ENCODE peak calls at places on chromosomes 16 and 17, in six cellular contexts. M is K562, G is HCT116, C is H1, J is GM12878, X is HepG2. T is an unnamed sample.

GRCh38 chr17:2883544-2884203 is 87.4 kb downstream of the RAP1GAP2 start:
- DNase-seq in J (no peak), M (no peak), X (peak), G (no peak), C (no peak), T (no peak)

GRCh38 chr16:27920391-27920891 is 143.1 kb downstream of the GSG1L start:
- DNase-seq in C (peak), M (no peak), J (no peak), G (peak), X (peak), T (no peak)

GRCh38 chr17:40779181-40779909 is 3.0 kb downstream of the KRT27 start:
- DNase-seq in M (no peak), X (peak), C (no peak), G (no peak), J (no peak), T (no peak)

GRCh38 chr16:72270531-72270930 is 98.6 kb upstream of the PMFBP1 start:
- DNase-seq in G (no peak), X (no peak), C (no peak), M (no peak), J (no peak), T (no peak)

GRCh38 chr17:8345951-8346665 is 6.5 kb downstream of the ODF4 start:
- DNase-seq in J (no peak), X (no peak), G (no peak), M (no peak), C (no peak), T (no peak)

GRCh38 chr17:3015890-3016289 is 47.5 kb downstream of the OR1D5 start:
- DNase-seq in G (no peak), J (no peak), C (no peak), M (no peak), X (no peak), T (no peak)

GRCh38 chr17:79065105-79065670 is 9.4 kb upstream of the ENGASE start:
- DNase-seq in X (peak), M (peak), J (no peak), C (no peak), G (peak), T (peak)

GRCh38 chr16:84569382-84569987 is 48.4 kb downstream of the COTL1 start:
- DNase-seq in G (no peak), C (no peak), X (no peak), J (peak), M (no peak), T (no peak)

GRCh38 chr17:62724398-62725146 is 83.5 kb downstream of the MARCHF10 start:
- DNase-seq in M (no peak), C (no peak), X (no peak), G (no peak), J (peak), T (no peak)

GRCh38 chr16:48611329-48612137 is 1.6 kb upstream of the N4BP1 start:
- DNase-seq in J (peak), X (peak), G (no peak), C (no peak), M (peak), T (no peak)

GRCh38 chr16:72787519-72788268 is 260.2 kb downstream of the ZFHX3 start:
- DNase-seq in J (peak), X (no peak), M (no peak), C (no peak), G (no peak), T (peak)

GRCh38 chr16:53960954-53961616 is 257.1 kb downstream of the FTO start:
- DNase-seq in M (no peak), X (no peak), J (no peak), G (no peak), C (no peak), T (no peak)

GRCh38 chr17:18182190-18182977 is 1.2 kb upstream of the ALKBH5 start:
- DNase-seq in G (no peak), C (no peak), M (no peak), J (no peak), X (no peak), T (peak)

GRCh38 chr17:78826426-78826825 is 14.2 kb downstream of the USP36 start:
- DNase-seq in M (no peak), J (no peak), G (no peak), C (no peak), X (no peak), T (no peak)

GRCh38 chr17:39081851-39082250 is 69.6 kb downstream of the PLXDC1 start:
- DNase-seq in X (no peak), G (no peak), M (no peak), J (no peak), C (no peak), T (no peak)

GRCh38 chr17:65332779-65333178 is 195.6 kb downstream of the RGS9 start:
- DNase-seq in M (no peak), J (no peak), C (no peak), X (no peak), G (no peak), T (no peak)

GRCh38 chr16:4298761-4299522 is 16.9 kb upstream of the GLIS2 start:
- DNase-seq in C (no peak), J (no peak), G (peak), M (peak), X (no peak), T (peak)

GRCh38 chr16:68091604-68092261 is 6.6 kb downstream of the NFATC3 start:
- DNase-seq in C (no peak), G (no peak), J (no peak), M (no peak), X (peak), T (peak)

GRCh38 chr16:19601083-19601976 is 45.8 kb downstream of the VPS35L start:
- DNase-seq in M (peak), C (no peak), G (peak), X (peak), J (no peak), T (peak)

GRCh38 chr17:81044764-81045589 is 10.0 kb downstream of the BAIAP2 start:
- DNase-seq in J (no peak), M (no peak), G (no peak), C (no peak), X (peak), T (peak)

GRCh38 chr16:2969545-2970521 is 685 bp downstream of the PAQR4 start:
- DNase-seq in X (peak), J (no peak), G (no peak), M (peak), C (no peak), T (peak)

GRCh38 chr17:31580331-31581021 is 189.0 kb downstream of the RAB11FIP4 start:
- DNase-seq in C (no peak), G (no peak), J (no peak), X (no peak), M (no peak), T (peak)

GRCh38 chr17:12627177-12627629 is 38.5 kb upstream of the MYOCD start:
- DNase-seq in C (no peak), J (no peak), X (peak), M (no peak), G (no peak), T (no peak)

GRCh38 chr17:27518048-27518447 is 61.8 kb downstream of the KSR1 start:
- DNase-seq in G (no peak), C (no peak), J (no peak), X (no peak), M (no peak), T (no peak)

GRCh38 chr16:55418586-55418985 is 60.4 kb upstream of the MMP2 start:
- DNase-seq in J (no peak), G (no peak), X (no peak), C (no peak), M (no peak), T (no peak)

GRCh38 chr16:84356176-84356575 is 12.2 kb upstream of the ATP2C2 start:
- DNase-seq in G (no peak), X (no peak), C (no peak), M (no peak), J (no peak), T (no peak)

DNA sequence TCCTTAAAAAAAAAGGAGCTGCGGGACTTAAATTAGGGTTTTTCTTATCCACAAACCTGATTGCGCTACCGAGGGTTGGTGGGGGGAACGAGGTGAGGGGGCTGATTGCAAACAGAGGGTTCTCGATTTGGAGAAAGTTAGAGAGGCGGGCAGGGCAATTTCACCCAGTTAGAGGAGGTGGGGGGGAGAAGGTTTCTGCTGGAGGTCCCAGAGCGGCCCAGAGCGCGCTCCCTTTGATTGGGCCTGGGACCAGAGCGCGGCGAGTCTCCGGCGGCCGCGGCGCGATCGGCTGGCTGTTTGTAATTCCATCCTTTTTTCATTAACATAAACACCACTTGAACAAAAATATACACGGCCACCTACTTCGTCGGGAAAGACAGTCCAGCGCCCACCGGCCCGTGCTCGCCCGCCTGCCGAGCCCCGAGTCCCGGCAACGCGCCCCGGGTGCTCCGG is 13.4 kb upstream of the FOXF1 start:
- DNase-seq in X (no peak), M (no peak), G (no peak), J (no peak), C (no peak), T (no peak)
- TF ChIP-seq EZH2 in X (no peak), M (no peak), G (no peak), J (no peak), C (peak), T (peak)

GRCh38 chr16:89720520-89720858 is 209 bp downstream of the VPS9D1 start:
- DNase-seq in C (no peak), G (no peak), M (no peak), X (peak), J (no peak), T (no peak)
- TF ChIP-seq MAX in C (no peak), G (no peak), M (no peak), X (no peak), J (no peak), T (no peak)

DNA sequence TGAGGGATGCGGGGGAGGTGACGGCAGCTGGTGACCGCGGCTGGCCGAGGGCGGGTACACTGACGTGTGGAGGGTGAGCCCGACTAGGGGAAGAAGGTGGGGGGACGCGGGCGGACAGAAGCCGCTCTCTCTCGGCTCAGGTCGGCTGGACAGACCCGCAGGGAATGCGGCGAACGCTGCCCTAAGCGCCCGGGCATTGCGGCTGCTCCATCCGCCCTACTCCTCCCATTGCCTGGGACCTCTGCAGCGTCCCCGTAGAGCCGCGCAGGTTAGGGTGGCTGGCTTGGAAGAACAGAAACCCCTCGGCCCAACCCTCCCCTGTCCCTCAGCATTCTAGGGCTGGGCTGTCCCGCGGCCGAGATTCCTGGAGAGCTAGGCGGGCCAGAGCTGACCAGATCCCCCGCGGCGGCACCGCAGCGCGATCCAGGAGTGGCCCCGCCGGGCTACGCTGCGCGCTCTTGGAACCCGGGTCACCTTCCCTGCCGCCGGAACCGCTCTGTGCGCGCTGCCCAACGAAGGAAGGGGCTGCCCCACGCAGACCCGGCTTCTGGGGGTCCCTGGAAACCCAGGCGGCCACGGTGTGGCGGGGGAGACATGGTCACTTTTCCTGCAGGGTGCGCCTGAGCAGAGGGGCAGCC is 3.0 kb downstream of the DLX4 start:
- DNase-seq in X (no peak), J (no peak), M (peak), C (no peak), G (no peak), T (no peak)
- TF ChIP-seq EZH2 in X (peak), J (no peak), M (no peak), C (no peak), G (no peak), T (peak)

DNA sequence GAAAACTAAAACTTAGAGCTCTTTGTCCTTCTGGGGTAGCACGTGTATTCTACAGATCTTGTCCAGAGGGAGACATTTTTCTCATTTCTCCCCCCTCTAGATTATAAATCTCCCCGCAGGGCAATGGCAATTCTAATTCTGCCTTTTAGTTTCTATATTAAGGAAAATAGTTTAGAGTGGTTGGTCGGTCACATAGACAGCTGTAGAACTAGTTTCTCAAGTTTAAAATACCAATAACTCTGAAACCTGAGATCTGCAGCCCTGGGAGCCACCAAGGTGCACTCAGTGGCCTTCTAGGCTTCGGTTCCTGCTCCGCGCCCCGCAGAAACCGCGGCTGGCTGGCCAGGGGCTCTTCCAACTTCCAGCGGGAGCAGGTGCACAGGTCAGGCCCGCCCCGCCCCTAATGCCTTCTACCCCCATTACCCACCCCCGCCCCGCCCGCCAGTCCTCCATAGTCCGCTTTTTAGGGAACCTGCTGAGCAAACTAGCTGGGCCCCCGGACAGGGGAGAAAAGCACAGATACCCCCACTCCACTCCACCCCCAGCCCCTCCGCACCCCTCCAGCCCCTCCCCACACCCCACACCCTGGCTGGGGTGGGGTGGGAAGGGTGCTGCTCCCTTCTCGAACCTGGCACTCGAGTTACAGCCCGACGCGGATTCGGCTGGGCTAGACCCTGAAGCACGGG is 432 bp downstream of the SLFN11 start:
- DNase-seq in X (no peak), M (no peak), J (no peak), G (no peak), C (no peak), T (peak)
- TF ChIP-seq MAX in X (no peak), M (no peak), J (no peak), G (no peak), C (no peak), T (no peak)

GRCh38 chr16:89512453-89512852 is 4.2 kb downstream of the SPG7 start:
- DNase-seq in J (no peak), G (no peak), C (no peak), M (no peak), X (no peak), T (no peak)

GRCh38 chr16:89507219-89507833 is 877 bp upstream of the SPG7 start:
- DNase-seq in M (no peak), C (no peak), G (no peak), J (no peak), X (no peak), T (no peak)

GRCh38 chr16:89510526-89510925 is 2.3 kb downstream of the SPG7 start:
- DNase-seq in M (no peak), X (no peak), C (no peak), G (no peak), J (no peak), T (no peak)

GRCh38 chr16:89507834-89508590 is at the start of gene SPG7:
- DNase-seq in J (peak), M (peak), C (no peak), X (peak), G (peak), T (peak)

GRCh38 chr16:89511352-89511751 is 3.1 kb downstream of the SPG7 start:
- DNase-seq in G (no peak), X (no peak), J (no peak), M (no peak), C (no peak), T (no peak)
- TF ChIP-seq EZH2 in G (no peak), X (no peak), J (no peak), M (no peak), C (no peak), T (no peak)

DNA sequence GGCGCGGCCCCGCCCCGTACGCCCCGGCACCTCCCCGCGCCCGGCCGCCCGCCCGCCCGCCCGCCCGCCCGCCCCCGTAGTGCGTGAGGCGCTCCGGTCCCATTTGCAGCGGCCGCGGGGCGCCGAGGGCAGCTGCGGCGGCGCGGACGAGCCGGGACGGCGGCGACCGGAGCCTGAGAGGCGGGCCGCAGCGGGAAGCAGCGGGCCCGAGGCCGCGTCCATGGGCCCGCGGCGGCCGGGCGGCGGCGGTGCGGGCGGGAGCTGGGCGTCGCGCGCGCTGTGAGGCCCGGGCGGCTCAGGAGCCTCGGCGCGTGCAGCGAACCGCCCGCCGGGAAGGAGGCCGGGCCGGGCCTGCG is at the start of gene MPRIP:
- DNase-seq in M (no peak), G (no peak), X (no peak), C (no peak), J (no peak), T (no peak)
- TF ChIP-seq MAX in M (no peak), G (no peak), X (no peak), C (no peak), J (no peak), T (no peak)

DNA sequence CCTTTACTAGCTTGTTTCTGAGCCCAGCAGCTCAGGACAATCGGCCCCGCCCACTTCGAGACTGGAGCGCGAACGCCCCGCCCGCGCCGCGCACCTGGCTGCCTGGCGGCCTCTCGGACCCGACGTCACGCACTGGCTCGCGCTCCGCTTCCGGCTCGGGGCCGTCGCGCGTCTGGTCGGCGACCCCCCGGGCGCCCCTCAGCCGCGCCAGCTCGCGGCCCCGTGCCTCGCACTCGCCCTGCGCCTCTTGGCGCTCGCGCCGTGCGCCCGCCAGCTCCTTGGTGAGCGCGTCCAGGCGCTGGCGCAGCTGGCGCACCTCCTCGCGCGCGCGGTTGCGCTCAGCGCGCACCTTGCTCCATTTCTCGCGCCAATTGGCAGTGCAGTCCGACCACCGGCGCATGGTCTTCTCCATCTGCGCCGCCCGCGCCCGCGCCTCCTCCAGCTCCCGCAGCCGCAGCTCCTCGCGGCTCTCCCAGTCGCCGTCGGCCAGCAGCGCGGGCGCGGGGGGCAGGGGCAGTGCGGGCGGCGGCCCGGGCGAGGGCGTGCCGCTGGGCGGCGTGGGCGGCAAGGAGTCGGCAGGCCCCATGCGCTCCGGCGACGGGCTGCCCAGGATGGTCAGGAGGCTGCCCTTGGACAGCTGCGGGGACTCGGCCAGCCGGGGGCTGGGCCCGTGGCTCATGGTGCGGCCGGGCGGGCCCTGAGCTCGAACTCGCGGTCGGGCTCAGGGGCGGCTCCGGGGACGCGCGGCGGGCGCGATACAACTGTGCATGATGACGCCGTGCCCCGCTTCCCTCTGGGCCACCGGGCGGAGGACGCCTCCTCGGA is 7.7 kb downstream of the CCDC102A start:
- DNase-seq in X (no peak), M (peak), C (no peak), G (no peak), J (no peak), T (no peak)
- TF ChIP-seq EZH2 in X (no peak), M (no peak), C (no peak), G (no peak), J (no peak), T (no peak)

DNA sequence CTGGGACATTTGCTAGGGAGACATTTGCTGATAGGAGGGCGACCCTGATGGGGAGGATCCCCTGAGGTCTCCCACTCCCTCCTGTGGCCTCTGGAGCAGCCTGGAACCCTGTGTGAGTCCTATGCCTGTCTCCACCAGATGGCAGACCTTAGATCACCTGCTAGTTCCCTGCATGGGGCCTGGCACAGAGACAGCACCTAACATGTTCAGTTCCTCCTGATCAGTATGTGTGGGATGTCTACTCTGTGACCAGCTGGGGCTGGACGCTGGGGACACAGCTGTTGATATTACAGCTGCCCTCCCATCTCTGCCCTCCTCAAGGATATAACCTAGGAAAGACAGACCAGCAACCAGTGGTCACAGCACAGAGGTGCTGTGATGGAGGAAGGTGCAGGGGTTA is 1.1 kb upstream of the ADCY7 start:
- DNase-seq in C (no peak), J (no peak), M (peak), X (peak), G (peak), T (no peak)
- TF ChIP-seq MAX in C (no peak), J (no peak), M (no peak), X (no peak), G (no peak), T (no peak)